ENCODE peak calls at places on chromosome 11, in four cellular contexts. One of them, this sample, is unnamed.

GRCh38 chr11:124745835-124746620 is 6.0 kb downstream of the VSIG2 start:
- DNase-seq in body of pancreas: peak
- DNase-seq in keratinocyte: no peak
- DNase-seq in aorta: no peak
- DNase-seq in this sample: peak

GRCh38 chr11:75626692-75627536 is 41.9 kb downstream of the MAP6 start:
- DNase-seq in body of pancreas: no peak
- DNase-seq in aorta: no peak
- DNase-seq in keratinocyte: no peak
- DNase-seq in this sample: no peak

GRCh38 chr11:116579857-116580727 is 192.7 kb downstream of the BUD13 start:
- DNase-seq in body of pancreas: no peak
- DNase-seq in keratinocyte: no peak
- DNase-seq in aorta: no peak
- DNase-seq in this sample: no peak

GRCh38 chr11:28514391-28514790 is 406.2 kb downstream of the METTL15 start:
- DNase-seq in keratinocyte: no peak
- DNase-seq in body of pancreas: no peak
- DNase-seq in aorta: no peak
- DNase-seq in this sample: no peak

GRCh38 chr11:47233989-47234668 is 14.5 kb downstream of the ACP2 start:
- DNase-seq in body of pancreas: no peak
- DNase-seq in keratinocyte: no peak
- DNase-seq in aorta: no peak
- DNase-seq in this sample: no peak

GRCh38 chr11:95147364-95147905 is 57.8 kb downstream of the ENDOD1 start:
- DNase-seq in aorta: no peak
- DNase-seq in keratinocyte: peak
- DNase-seq in body of pancreas: peak
- DNase-seq in this sample: no peak

GRCh38 chr11:32893947-32894827 is 1.6 kb downstream of the QSER1 start:
- DNase-seq in aorta: no peak
- DNase-seq in body of pancreas: peak
- DNase-seq in keratinocyte: peak
- DNase-seq in this sample: peak

GRCh38 chr11:121930004-121930965 is 185.7 kb downstream of the BLID start:
- DNase-seq in body of pancreas: no peak
- DNase-seq in keratinocyte: no peak
- DNase-seq in aorta: no peak
- DNase-seq in this sample: peak

GRCh38 chr11:116885951-116886629 is 48.7 kb upstream of the APOA1 start:
- DNase-seq in aorta: no peak
- DNase-seq in keratinocyte: no peak
- DNase-seq in body of pancreas: peak
- DNase-seq in this sample: no peak

GRCh38 chr11:105273660-105274280 is 134.2 kb upstream of the CARD18 start:
- DNase-seq in body of pancreas: no peak
- DNase-seq in aorta: no peak
- DNase-seq in keratinocyte: no peak
- DNase-seq in this sample: no peak

GRCh38 chr11:117976445-117976844 is 9.7 kb upstream of the IL10RA start:
- DNase-seq in keratinocyte: no peak
- DNase-seq in body of pancreas: no peak
- DNase-seq in aorta: no peak
- DNase-seq in this sample: no peak

GRCh38 chr11:393219-394033 is 583 bp upstream of the PKP3 start:
- DNase-seq in keratinocyte: peak
- DNase-seq in aorta: no peak
- DNase-seq in body of pancreas: no peak
- DNase-seq in this sample: no peak

GRCh38 chr11:75346912-75347647 is 4.4 kb downstream of the ARRB1 start:
- DNase-seq in keratinocyte: no peak
- DNase-seq in aorta: peak
- DNase-seq in body of pancreas: peak
- DNase-seq in this sample: no peak

GRCh38 chr11:3092603-3093141 is 35.4 kb upstream of the CARS1 start:
- DNase-seq in aorta: no peak
- DNase-seq in keratinocyte: no peak
- DNase-seq in body of pancreas: no peak
- DNase-seq in this sample: no peak

GRCh38 chr11:93895106-93895862 is 44.9 kb upstream of the VSTM5 start:
- DNase-seq in aorta: no peak
- DNase-seq in body of pancreas: peak
- DNase-seq in keratinocyte: peak
- DNase-seq in this sample: peak

GRCh38 chr11:120197254-120197891 is 13.5 kb upstream of the OAF start:
- DNase-seq in aorta: no peak
- DNase-seq in body of pancreas: no peak
- DNase-seq in keratinocyte: no peak
- DNase-seq in this sample: no peak

GRCh38 chr11:129374993-129375721 is 491 bp upstream of the BARX2 start:
- DNase-seq in body of pancreas: peak
- DNase-seq in aorta: no peak
- DNase-seq in keratinocyte: no peak
- DNase-seq in this sample: peak

GRCh38 chr11:2510626-2511402 is 66.0 kb downstream of the KCNQ1 start:
- DNase-seq in aorta: peak
- DNase-seq in keratinocyte: no peak
- DNase-seq in body of pancreas: no peak
- DNase-seq in this sample: no peak

GRCh38 chr11:104529916-104530315 is 366.0 kb upstream of the PDGFD start:
- DNase-seq in body of pancreas: no peak
- DNase-seq in aorta: no peak
- DNase-seq in keratinocyte: no peak
- DNase-seq in this sample: no peak

GRCh38 chr11:123261345-123262106 is 66.5 kb upstream of the CLMP start:
- DNase-seq in body of pancreas: peak
- DNase-seq in keratinocyte: peak
- DNase-seq in aorta: peak
- DNase-seq in this sample: peak

GRCh38 chr11:76623884-76624419 is 46.6 kb downstream of the LRRC32 start:
- DNase-seq in body of pancreas: no peak
- DNase-seq in aorta: no peak
- DNase-seq in keratinocyte: no peak
- DNase-seq in this sample: no peak

GRCh38 chr11:73753938-73754337 is 6.9 kb downstream of the RAB6A start:
- DNase-seq in keratinocyte: no peak
- DNase-seq in aorta: no peak
- DNase-seq in body of pancreas: no peak
- DNase-seq in this sample: no peak

GRCh38 chr11:86735462-86736302 is 63.3 kb upstream of the ME3 start:
- DNase-seq in body of pancreas: no peak
- DNase-seq in aorta: no peak
- DNase-seq in keratinocyte: no peak
- DNase-seq in this sample: no peak

GRCh38 chr11:132134322-132134721 is 763.9 kb downstream of the NTM start:
- DNase-seq in keratinocyte: peak
- DNase-seq in aorta: no peak
- DNase-seq in body of pancreas: no peak
- DNase-seq in this sample: no peak

GRCh38 chr11:102437026-102437425 is 15.5 kb downstream of the TMEM123 start:
- DNase-seq in keratinocyte: no peak
- DNase-seq in body of pancreas: no peak
- DNase-seq in aorta: no peak
- DNase-seq in this sample: no peak

GRCh38 chr11:133841279-133842043 is 3.9 kb downstream of the SPATA19 start:
- DNase-seq in body of pancreas: no peak
- DNase-seq in keratinocyte: no peak
- DNase-seq in aorta: no peak
- DNase-seq in this sample: no peak

GRCh38 chr11:133905677-133906156 is 51.1 kb downstream of the IGSF9B start:
- DNase-seq in aorta: peak
- DNase-seq in body of pancreas: no peak
- DNase-seq in keratinocyte: no peak
- DNase-seq in this sample: no peak

GRCh38 chr11:94740083-94740974 is 27.8 kb upstream of the AMOTL1 start:
- DNase-seq in aorta: peak
- DNase-seq in body of pancreas: peak
- DNase-seq in keratinocyte: no peak
- DNase-seq in this sample: peak

GRCh38 chr11:59678813-59679165 is 10.0 kb upstream of the PATL1 start:
- DNase-seq in body of pancreas: no peak
- DNase-seq in aorta: no peak
- DNase-seq in keratinocyte: no peak
- DNase-seq in this sample: no peak

GRCh38 chr11:3969613-3970012 is 114.1 kb downstream of the STIM1 start:
- DNase-seq in keratinocyte: no peak
- DNase-seq in aorta: no peak
- DNase-seq in body of pancreas: no peak
- DNase-seq in this sample: no peak

GRCh38 chr11:125921042-125921441 is 16.7 kb downstream of the DDX25 start:
- DNase-seq in keratinocyte: no peak
- DNase-seq in aorta: no peak
- DNase-seq in body of pancreas: no peak
- DNase-seq in this sample: no peak

GRCh38 chr11:77602385-77603105 is 12.8 kb downstream of the AQP11 start:
- DNase-seq in keratinocyte: peak
- DNase-seq in body of pancreas: no peak
- DNase-seq in aorta: no peak
- DNase-seq in this sample: no peak

GRCh38 chr11:121520243-121521144 is 67.7 kb upstream of the SORL1-AS1 start:
- DNase-seq in body of pancreas: no peak
- DNase-seq in keratinocyte: no peak
- DNase-seq in aorta: no peak
- DNase-seq in this sample: no peak

GRCh38 chr11:22792497-22792896 is 37.1 kb downstream of the SVIP start:
- DNase-seq in aorta: no peak
- DNase-seq in body of pancreas: no peak
- DNase-seq in keratinocyte: no peak
- DNase-seq in this sample: peak

GRCh38 chr11:117941163-117941707 is 12.0 kb upstream of the TMPRSS13 start:
- DNase-seq in aorta: no peak
- DNase-seq in body of pancreas: no peak
- DNase-seq in keratinocyte: peak
- DNase-seq in this sample: no peak